ENCODE peak calls at places on chromosomes 12 and 14, in seven cellular contexts. U is iris pigment epithelial cell; I is islet precursor cell; K is SW 1271; E is stimulated activated CD8-positive, alpha-beta memory T cell treated with anti-CD3 and anti-CD28 coated beads, Interleukin-15, amount 100 ng/mL, for 4 hours; O is GM13976; V is dorsolateral prefrontal cortex. G is an unnamed sample.
A peak's percentile ranks its signal among the peaks of the same experiment; 100 is the strongest.

GRCh38 chr14:73173092-73173735 is 36.9 kb downstream of the PSEN1 start:
- DNase-seq in K (peak; percentile 30), U (peak; percentile 59), V (no peak), E (no peak), I (no peak), O (peak; percentile 50), G (no peak)

GRCh38 chr14:47660158-47660557 is 15.2 kb downstream of the MDGA2 start:
- DNase-seq in I (no peak), K (no peak), O (no peak), U (no peak), E (no peak), V (no peak), G (no peak)

GRCh38 chr14:89616425-89617141 is 199.6 kb upstream of the FOXN3 start:
- DNase-seq in E (no peak), K (no peak), I (no peak), U (peak; percentile 85), O (peak; percentile 67), V (no peak), G (no peak)

GRCh38 chr12:31578632-31579031 is 12.3 kb downstream of the DENND5B start:
- DNase-seq in E (no peak), K (no peak), O (no peak), V (no peak), I (no peak), U (no peak), G (no peak)

GRCh38 chr12:18422849-18423248 is 161.5 kb downstream of the PIK3C2G start:
- DNase-seq in I (no peak), E (no peak), O (no peak), V (no peak), K (no peak), U (peak; percentile 52), G (no peak)

GRCh38 chr14:104346608-104347007 is 208.2 kb downstream of the KIF26A start:
- DNase-seq in K (no peak), O (no peak), E (no peak), U (no peak), I (peak; percentile 18), V (no peak), G (no peak)

GRCh38 chr14:100536721-100537700 is 50.2 kb downstream of the BEGAIN start:
- DNase-seq in E (no peak), V (peak; percentile 20), U (no peak), O (no peak), K (no peak), I (peak; percentile 39), G (peak; percentile 1)

GRCh38 chr14:73478684-73479083 is 12.0 kb upstream of the RIOX1 start:
- DNase-seq in I (no peak), E (no peak), U (no peak), K (no peak), V (no peak), O (no peak), G (no peak)

GRCh38 chr14:95256011-95256775 is 63.5 kb downstream of the CLMN start:
- DNase-seq in E (no peak), I (peak; percentile 78), K (no peak), U (no peak), O (no peak), V (no peak), G (no peak)

GRCh38 chr12:129196927-129197326 is 343.6 kb downstream of the GLT1D1 start:
- DNase-seq in E (no peak), I (no peak), V (no peak), U (no peak), K (no peak), O (no peak), G (no peak)

GRCh38 chr12:52561880-52562449 is 9.0 kb upstream of the KRT71 start:
- DNase-seq in I (no peak), E (no peak), O (no peak), U (peak; percentile 1), K (no peak), V (no peak), G (no peak)